ENCODE peak calls at places on chromosomes 16 and 17, in four cellular contexts. One of them, this sample, is unnamed.

GRCh38 chr17:8108972-8109668 is 9.2 kb downstream of the ALOXE3 start:
- DNase-seq in fibroblast of the aortic adventitia: no peak
- DNase-seq in heart right ventricle: no peak
- DNase-seq in progenitor cell of endocrine pancreas: no peak
- DNase-seq in this sample: no peak

GRCh38 chr17:32020943-32021617 is 13.9 kb downstream of the LRRC37B start:
- DNase-seq in fibroblast of the aortic adventitia: peak
- DNase-seq in heart right ventricle: peak
- DNase-seq in progenitor cell of endocrine pancreas: no peak
- DNase-seq in this sample: peak

GRCh38 chr16:80231888-80232287 is 308.9 kb upstream of the DYNLRB2 start:
- DNase-seq in fibroblast of the aortic adventitia: peak
- DNase-seq in heart right ventricle: no peak
- DNase-seq in progenitor cell of endocrine pancreas: no peak
- DNase-seq in this sample: peak

GRCh38 chr16:53142823-53143568 is 88.2 kb downstream of the CHD9 start:
- DNase-seq in fibroblast of the aortic adventitia: peak
- DNase-seq in heart right ventricle: no peak
- DNase-seq in progenitor cell of endocrine pancreas: no peak
- DNase-seq in this sample: no peak

GRCh38 chr16:86494565-86495356 is 15.6 kb upstream of the FOXF1 start:
- DNase-seq in fibroblast of the aortic adventitia: no peak
- DNase-seq in heart right ventricle: no peak
- DNase-seq in progenitor cell of endocrine pancreas: no peak
- DNase-seq in this sample: no peak

GRCh38 chr17:45302649-45303173 is 14.1 kb downstream of the MAP3K14 start:
- DNase-seq in fibroblast of the aortic adventitia: peak
- DNase-seq in heart right ventricle: no peak
- DNase-seq in progenitor cell of endocrine pancreas: no peak
- DNase-seq in this sample: peak

GRCh38 chr17:41486809-41487530 is 2.7 kb downstream of the KRT36 start:
- DNase-seq in fibroblast of the aortic adventitia: no peak
- DNase-seq in heart right ventricle: no peak
- DNase-seq in progenitor cell of endocrine pancreas: no peak
- DNase-seq in this sample: no peak

GRCh38 chr17:78822552-78822951 is 18.1 kb downstream of the USP36 start:
- DNase-seq in fibroblast of the aortic adventitia: peak
- DNase-seq in heart right ventricle: no peak
- DNase-seq in progenitor cell of endocrine pancreas: no peak
- DNase-seq in this sample: peak

GRCh38 chr17:52025231-52025630 is 133.3 kb downstream of the CA10 start:
- DNase-seq in fibroblast of the aortic adventitia: no peak
- DNase-seq in heart right ventricle: no peak
- DNase-seq in progenitor cell of endocrine pancreas: no peak
- DNase-seq in this sample: no peak

GRCh38 chr16:47734987-47735594 is 274.0 kb downstream of the PHKB start:
- DNase-seq in fibroblast of the aortic adventitia: peak
- DNase-seq in heart right ventricle: no peak
- DNase-seq in progenitor cell of endocrine pancreas: no peak
- DNase-seq in this sample: no peak

DNA sequence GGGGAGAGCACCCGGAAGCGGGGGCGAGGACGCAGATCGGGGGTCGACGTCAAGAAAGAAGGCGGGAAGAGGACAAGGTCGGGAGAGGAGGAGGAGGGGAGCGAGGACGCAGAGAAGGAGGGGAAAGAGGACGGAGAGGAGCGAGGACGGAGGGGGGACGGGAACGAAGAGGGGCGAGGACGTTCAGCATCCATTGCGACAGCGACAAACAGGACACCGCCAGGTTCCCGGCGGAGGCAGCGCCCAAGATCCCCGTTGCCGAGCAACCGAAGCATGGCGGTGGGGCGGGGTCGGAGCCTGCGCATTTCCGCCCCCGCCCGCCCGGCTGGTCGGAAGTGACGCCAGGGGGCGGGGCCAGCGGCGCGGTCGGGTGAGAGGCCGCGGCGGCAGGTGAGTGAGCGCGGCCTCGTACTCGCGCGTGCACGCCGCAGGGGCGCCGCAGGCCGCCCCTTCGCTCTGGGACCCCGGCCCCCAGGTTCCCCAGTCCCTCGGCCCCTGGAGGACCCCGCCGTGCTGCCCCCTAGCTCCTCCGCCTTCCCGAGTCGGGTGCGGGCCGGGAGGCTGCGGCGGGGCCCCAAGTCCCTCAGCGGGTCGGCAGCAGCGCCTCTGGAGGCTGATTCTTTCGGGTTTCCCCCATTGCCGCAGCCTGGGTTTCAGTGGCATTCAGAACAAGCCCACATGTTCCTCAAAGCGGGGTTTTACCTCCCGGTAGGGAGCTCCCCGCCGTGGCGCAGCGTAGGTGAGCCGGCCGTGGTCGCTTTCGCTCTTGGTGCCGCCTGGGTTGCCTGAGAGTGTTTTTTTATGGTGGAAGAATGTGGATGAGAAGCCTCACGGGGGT is at the start of gene FAM234A:
- DNase-seq in fibroblast of the aortic adventitia: peak
- DNase-seq in heart right ventricle: peak
- DNase-seq in progenitor cell of endocrine pancreas: peak
- DNase-seq in this sample: peak
- TF ChIP-seq CTCF in fibroblast of the aortic adventitia: peak
- TF ChIP-seq CTCF in heart right ventricle: peak
- TF ChIP-seq CTCF in progenitor cell of endocrine pancreas: peak
- TF ChIP-seq CTCF in this sample: peak

GRCh38 chr16:180101-180920 is at the start of gene HBQ1:
- DNase-seq in fibroblast of the aortic adventitia: no peak
- DNase-seq in heart right ventricle: peak
- DNase-seq in progenitor cell of endocrine pancreas: peak
- DNase-seq in this sample: no peak
- TF ChIP-seq CTCF in fibroblast of the aortic adventitia: peak
- TF ChIP-seq CTCF in heart right ventricle: peak
- TF ChIP-seq CTCF in progenitor cell of endocrine pancreas: peak
- TF ChIP-seq CTCF in this sample: peak

GRCh38 chr16:11092788-11093577 is 148.6 kb downstream of the CLEC16A start:
- DNase-seq in fibroblast of the aortic adventitia: no peak
- DNase-seq in heart right ventricle: no peak
- DNase-seq in progenitor cell of endocrine pancreas: no peak
- DNase-seq in this sample: no peak

GRCh38 chr16:11088432-11088794 is 144.0 kb downstream of the CLEC16A start:
- DNase-seq in fibroblast of the aortic adventitia: no peak
- DNase-seq in heart right ventricle: no peak
- DNase-seq in progenitor cell of endocrine pancreas: no peak
- DNase-seq in this sample: no peak

GRCh38 chr16:11087691-11088431 is 143.5 kb downstream of the CLEC16A start:
- DNase-seq in fibroblast of the aortic adventitia: no peak
- DNase-seq in heart right ventricle: no peak
- DNase-seq in progenitor cell of endocrine pancreas: no peak
- DNase-seq in this sample: no peak

GRCh38 chr16:11090947-11091785 is 146.8 kb downstream of the CLEC16A start:
- DNase-seq in fibroblast of the aortic adventitia: no peak
- DNase-seq in heart right ventricle: no peak
- DNase-seq in progenitor cell of endocrine pancreas: no peak
- DNase-seq in this sample: no peak

DNA sequence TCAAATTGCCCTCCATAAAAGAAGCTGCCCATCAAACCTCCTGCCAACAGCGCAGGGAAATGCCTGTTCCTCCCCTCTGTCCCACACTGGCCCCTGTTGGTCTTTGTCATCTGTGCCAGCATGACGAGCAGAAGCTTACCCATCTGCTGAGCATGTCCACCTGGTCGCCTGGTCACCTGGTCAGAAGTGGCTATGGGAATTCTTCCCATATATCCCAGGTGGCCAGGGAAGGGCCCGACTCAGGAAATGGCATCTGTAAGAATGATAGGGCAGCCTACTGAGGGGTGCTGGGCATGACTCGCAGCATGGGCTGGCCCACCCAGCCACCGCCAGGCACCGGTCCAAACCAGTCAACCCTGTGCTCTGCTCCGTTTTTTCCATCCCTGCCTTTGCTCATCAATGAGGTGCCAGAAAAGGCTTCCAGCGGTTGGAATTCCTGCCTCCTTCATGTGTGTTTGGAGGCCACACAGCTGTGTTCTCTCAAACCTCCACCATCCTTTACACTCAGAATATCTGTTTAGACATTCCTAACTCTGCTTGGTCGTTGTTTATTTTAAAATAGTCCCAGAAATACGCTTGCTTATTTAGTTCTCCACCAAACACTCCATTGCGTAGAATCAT is 145.2 kb downstream of the CLEC16A start:
- DNase-seq in fibroblast of the aortic adventitia: peak
- DNase-seq in heart right ventricle: no peak
- DNase-seq in progenitor cell of endocrine pancreas: no peak
- DNase-seq in this sample: no peak
- TF ChIP-seq CTCF in fibroblast of the aortic adventitia: no peak
- TF ChIP-seq CTCF in heart right ventricle: no peak
- TF ChIP-seq CTCF in progenitor cell of endocrine pancreas: no peak
- TF ChIP-seq CTCF in this sample: no peak

DNA sequence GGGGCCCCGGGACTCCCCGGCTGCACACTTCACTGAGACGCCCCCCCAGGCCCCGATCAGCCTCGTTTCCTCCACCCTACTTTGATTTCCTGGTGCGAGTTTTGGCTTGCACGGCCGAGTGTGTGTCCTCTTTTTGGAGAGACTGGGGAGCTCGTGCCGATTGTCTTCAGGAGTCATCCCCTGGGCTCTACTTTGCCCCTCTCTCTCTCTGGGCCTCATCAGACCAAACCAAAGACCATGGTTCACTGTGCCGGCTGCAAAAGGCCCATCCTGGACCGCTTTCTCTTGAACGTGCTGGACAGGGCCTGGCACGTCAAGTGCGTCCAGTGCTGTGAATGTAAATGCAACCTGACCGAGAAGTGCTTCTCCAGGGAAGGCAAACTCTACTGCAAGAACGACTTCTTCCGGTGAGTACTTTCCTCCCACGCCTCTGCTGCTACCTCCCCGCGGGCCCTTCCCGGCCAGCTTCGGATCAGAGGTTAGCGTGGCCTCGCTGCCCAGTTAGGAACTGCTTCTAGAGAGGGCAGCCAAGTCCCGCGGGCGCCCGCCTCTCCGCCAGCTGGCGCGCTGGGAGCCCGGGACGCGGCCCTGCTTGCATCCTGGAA is 788 bp downstream of the LHX1 start:
- DNase-seq in fibroblast of the aortic adventitia: peak
- DNase-seq in heart right ventricle: no peak
- DNase-seq in progenitor cell of endocrine pancreas: no peak
- DNase-seq in this sample: no peak
- TF ChIP-seq CTCF in fibroblast of the aortic adventitia: no peak
- TF ChIP-seq CTCF in heart right ventricle: no peak
- TF ChIP-seq CTCF in progenitor cell of endocrine pancreas: no peak
- TF ChIP-seq CTCF in this sample: no peak

GRCh38 chr16:30142672-30143346 is 19.8 kb upstream of the MAPK3 start:
- DNase-seq in fibroblast of the aortic adventitia: no peak
- DNase-seq in heart right ventricle: no peak
- DNase-seq in progenitor cell of endocrine pancreas: no peak
- DNase-seq in this sample: no peak
- TF ChIP-seq CTCF in fibroblast of the aortic adventitia: no peak
- TF ChIP-seq CTCF in heart right ventricle: no peak
- TF ChIP-seq CTCF in progenitor cell of endocrine pancreas: no peak
- TF ChIP-seq CTCF in this sample: no peak

GRCh38 chr17:17591408-17592265 is at the start of gene PEMT:
- DNase-seq in fibroblast of the aortic adventitia: peak
- DNase-seq in heart right ventricle: peak
- DNase-seq in progenitor cell of endocrine pancreas: peak
- DNase-seq in this sample: peak
- TF ChIP-seq CTCF in fibroblast of the aortic adventitia: no peak
- TF ChIP-seq CTCF in heart right ventricle: no peak
- TF ChIP-seq CTCF in progenitor cell of endocrine pancreas: no peak
- TF ChIP-seq CTCF in this sample: no peak

GRCh38 chr17:50213026-50214015 is 11.9 kb upstream of the COL1A1 start:
- DNase-seq in fibroblast of the aortic adventitia: peak
- DNase-seq in heart right ventricle: no peak
- DNase-seq in progenitor cell of endocrine pancreas: no peak
- DNase-seq in this sample: no peak
- TF ChIP-seq CTCF in fibroblast of the aortic adventitia: no peak
- TF ChIP-seq CTCF in heart right ventricle: no peak
- TF ChIP-seq CTCF in progenitor cell of endocrine pancreas: no peak
- TF ChIP-seq CTCF in this sample: no peak

DNA sequence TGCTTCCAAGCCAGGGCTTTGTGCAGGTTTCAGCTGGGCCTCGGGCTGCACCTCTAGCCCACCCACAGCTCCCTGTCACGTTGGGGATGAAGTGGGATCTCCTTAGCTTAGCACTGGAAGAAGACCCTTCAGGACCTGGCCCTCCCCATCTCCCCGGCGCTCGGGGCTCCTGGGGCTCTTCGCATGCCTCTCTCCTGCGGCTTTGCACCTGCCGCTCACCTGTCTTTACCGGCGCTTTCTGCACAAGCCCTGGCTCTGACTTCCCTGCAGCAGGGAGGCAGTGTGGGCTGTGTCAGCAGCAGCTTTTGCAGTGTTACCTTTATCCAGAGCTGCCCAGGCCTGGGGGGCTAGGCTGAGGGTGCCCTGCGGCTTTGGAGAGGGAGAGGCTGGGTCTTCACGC is 52.3 kb downstream of the NT5M start:
- DNase-seq in fibroblast of the aortic adventitia: no peak
- DNase-seq in heart right ventricle: no peak
- DNase-seq in progenitor cell of endocrine pancreas: no peak
- DNase-seq in this sample: no peak
- TF ChIP-seq CTCF in fibroblast of the aortic adventitia: no peak
- TF ChIP-seq CTCF in heart right ventricle: no peak
- TF ChIP-seq CTCF in progenitor cell of endocrine pancreas: no peak
- TF ChIP-seq CTCF in this sample: no peak

GRCh38 chr17:50864747-50865059 is 1.5 kb downstream of the TOB1 start:
- DNase-seq in fibroblast of the aortic adventitia: no peak
- DNase-seq in heart right ventricle: no peak
- DNase-seq in progenitor cell of endocrine pancreas: no peak
- DNase-seq in this sample: no peak
- TF ChIP-seq CTCF in fibroblast of the aortic adventitia: peak
- TF ChIP-seq CTCF in heart right ventricle: no peak
- TF ChIP-seq CTCF in progenitor cell of endocrine pancreas: no peak
- TF ChIP-seq CTCF in this sample: no peak

This sample was measured in HFFc6.